ENCODE peak calls at places on chromosomes 13 and 19, in nine cellular contexts. E is ascending aorta; D is CD8-positive, alpha-beta T cell; A is GM10248; N is brain microvascular endothelial cell; T is right lobe of liver; H is bronchial epithelial cell; Z is heart right ventricle; C is cardiac fibroblast. G is an unnamed sample.

GRCh38 chr13:44955421-44955820 is 33.9 kb downstream of the NUFIP1 start:
- DNase-seq in E (no peak), D (no peak), A (no peak), N (no peak), T (no peak), H (no peak), Z (no peak), C (peak; percentile 52), G (no peak)

GRCh38 chr13:114174529-114174941 is 4.5 kb upstream of the CFAP97D2 start:
- DNase-seq in E (peak; percentile 25), D (no peak), A (no peak), N (peak; percentile 18), T (no peak), H (no peak), Z (no peak), C (peak; percentile 60), G (no peak)

GRCh38 chr19:27859689-27860088 is 1353.3 kb downstream of the UQCRFS1 start:
- DNase-seq in E (no peak), D (no peak), A (no peak), N (no peak), T (no peak), H (no peak), Z (no peak), C (no peak), G (no peak)

GRCh38 chr19:45182758-45183157 is 4.2 kb downstream of the BLOC1S3 start:
- DNase-seq in E (no peak), D (no peak), A (no peak), N (no peak), T (no peak), H (peak; percentile 39), Z (no peak), C (no peak), G (no peak)

GRCh38 chr13:80171096-80171495 is 169.8 kb downstream of the SPRY2 start:
- DNase-seq in E (no peak), D (no peak), A (no peak), N (no peak), T (peak; percentile 63), H (no peak), Z (no peak), C (no peak), G (no peak)

GRCh38 chr13:88377852-88378251 is 706.7 kb downstream of the SLITRK5 start:
- DNase-seq in E (no peak), D (no peak), A (no peak), N (no peak), T (no peak), H (no peak), Z (no peak), C (no peak), G (no peak)

GRCh38 chr13:113164492-113164891 is 6.0 kb downstream of the PROZ start:
- DNase-seq in E (peak; percentile 28), D (no peak), A (no peak), N (no peak), T (no peak), H (no peak), Z (no peak), C (no peak), G (no peak)

GRCh38 chr13:82688400-82688999 is 1193.8 kb downstream of the SLITRK1 start:
- DNase-seq in E (no peak), D (no peak), A (no peak), N (no peak), T (no peak), H (peak; percentile 15), Z (no peak), C (peak; percentile 13), G (no peak)

GRCh38 chr19:12293771-12294307 is 844 bp downstream of the ZNF44 start:
- DNase-seq in E (peak; percentile 77), D (peak; percentile 66), A (peak; percentile 83), N (peak; percentile 28), T (peak; percentile 96), H (peak; percentile 58), Z (peak; percentile 47), C (peak; percentile 58), G (no peak)

GRCh38 chr19:794989-795658 is 2.1 kb upstream of the PTBP1 start:
- DNase-seq in E (no peak), D (no peak), A (no peak), N (no peak), T (no peak), H (no peak), Z (no peak), C (no peak), G (peak; percentile 87)

GRCh38 chr13:38386421-38386820 is 36.8 kb downstream of the UFM1 start:
- DNase-seq in E (no peak), D (no peak), A (no peak), N (no peak), T (no peak), H (peak; percentile 97), Z (no peak), C (peak; percentile 12), G (no peak)

GRCh38 chr13:94702181-94703041 is 9.9 kb downstream of the SOX21 start:
- DNase-seq in E (no peak), D (no peak), A (no peak), N (no peak), T (no peak), H (no peak), Z (no peak), C (no peak), G (no peak)

GRCh38 chr13:112443191-112444000 is 67.2 kb downstream of the SPACA7 start:
- DNase-seq in E (no peak), D (no peak), A (no peak), N (no peak), T (peak; percentile 51), H (no peak), Z (no peak), C (peak; percentile 2), G (peak; percentile 59)

GRCh38 chr13:48976677-48977625 is 1.2 kb downstream of the FNDC3A start:
- DNase-seq in E (no peak), D (peak; percentile 65), A (no peak), N (no peak), T (no peak), H (peak; percentile 55), Z (no peak), C (peak; percentile 6), G (no peak)

GRCh38 chr13:110345701-110346100 is 38.6 kb downstream of the COL4A2 start:
- DNase-seq in E (no peak), D (no peak), A (no peak), N (no peak), T (no peak), H (no peak), Z (no peak), C (no peak), G (no peak)

GRCh38 chr19:802888-803561 is 5.8 kb downstream of the PTBP1 start:
- DNase-seq in E (no peak), D (no peak), A (no peak), N (no peak), T (no peak), H (no peak), Z (peak; percentile 27), C (peak; percentile 37), G (no peak)

DNA sequence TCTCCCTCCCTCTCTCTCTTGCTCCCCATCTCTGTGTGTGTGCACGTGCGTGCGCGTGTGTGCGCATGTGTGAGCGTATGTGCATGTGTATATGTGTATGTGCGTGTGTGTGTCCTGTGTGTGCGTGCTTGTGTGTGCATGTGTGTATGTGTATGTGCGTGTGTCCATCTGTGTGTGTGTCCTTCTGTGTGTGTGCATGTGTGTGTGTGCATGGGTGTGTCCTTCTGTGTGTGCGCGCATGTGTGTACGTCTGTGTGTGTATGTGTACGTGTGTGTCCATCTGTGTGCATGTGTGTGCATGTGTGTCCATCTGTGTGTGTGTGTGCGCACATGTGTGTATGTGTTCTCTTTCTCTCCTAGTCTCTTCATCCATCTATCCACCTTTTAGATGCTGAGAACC is 12.2 kb downstream of the SLC8A2 start:
- DNase-seq in E (no peak), D (no peak), A (no peak), N (no peak), T (no peak), H (no peak), Z (no peak), C (no peak), G (no peak)
- TF ChIP-seq CTCF in E (no peak), D (no peak), A (no peak), N (no peak), T (no peak), H (no peak), Z (no peak), C (no peak), G (no peak)

DNA sequence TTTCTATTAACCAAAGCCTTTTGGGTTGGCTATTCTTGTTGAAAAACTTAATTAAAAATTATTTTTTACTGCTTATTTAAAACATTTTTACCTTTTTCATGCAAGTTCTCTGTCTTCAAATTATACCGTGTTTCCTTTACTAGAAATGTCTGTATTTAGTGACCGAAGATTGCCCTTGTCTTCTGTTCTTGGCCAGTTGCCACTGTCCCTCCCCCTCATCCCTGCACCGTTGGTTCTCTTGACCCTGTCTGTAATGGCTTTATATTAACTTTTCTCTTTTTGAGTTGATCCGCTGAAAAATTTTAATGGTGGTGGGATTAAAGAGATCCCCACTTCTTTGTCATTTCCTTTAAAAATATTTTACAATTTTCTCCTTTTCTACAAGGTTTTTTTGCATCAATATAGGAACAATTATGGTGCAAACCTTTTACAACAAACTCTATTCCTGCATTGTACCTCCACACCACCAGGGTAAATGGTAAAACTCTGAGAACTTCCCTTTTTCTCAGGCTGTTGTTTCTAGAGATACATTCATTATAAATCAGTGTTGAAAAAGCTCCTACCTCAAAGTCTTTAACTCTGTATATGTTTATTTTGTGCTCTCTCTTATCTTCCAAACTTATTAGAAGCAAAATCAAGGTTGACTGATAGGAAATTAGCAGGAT is 12.9 kb upstream of the RNF113B start:
- DNase-seq in E (no peak), D (no peak), A (no peak), N (no peak), T (peak; percentile 74), H (no peak), Z (peak; percentile 55), C (no peak), G (no peak)
- TF ChIP-seq CTCF in E (no peak), D (no peak), A (no peak), N (no peak), T (peak; percentile 27), H (no peak), Z (no peak), C (peak; percentile 9), G (peak; percentile 52)

GRCh38 chr19:3343619-3344502 is 22.5 kb upstream of the NFIC start:
- DNase-seq in E (peak; percentile 95), D (peak; percentile 60), A (peak; percentile 64), N (peak; percentile 65), T (peak; percentile 94), H (peak; percentile 74), Z (peak; percentile 77), C (peak; percentile 94), G (no peak)
- TF ChIP-seq CTCF in E (no peak), D (no peak), A (peak; percentile 8), N (no peak), T (peak; percentile 36), H (peak; percentile 16), Z (no peak), C (no peak), G (peak; percentile 61)

DNA sequence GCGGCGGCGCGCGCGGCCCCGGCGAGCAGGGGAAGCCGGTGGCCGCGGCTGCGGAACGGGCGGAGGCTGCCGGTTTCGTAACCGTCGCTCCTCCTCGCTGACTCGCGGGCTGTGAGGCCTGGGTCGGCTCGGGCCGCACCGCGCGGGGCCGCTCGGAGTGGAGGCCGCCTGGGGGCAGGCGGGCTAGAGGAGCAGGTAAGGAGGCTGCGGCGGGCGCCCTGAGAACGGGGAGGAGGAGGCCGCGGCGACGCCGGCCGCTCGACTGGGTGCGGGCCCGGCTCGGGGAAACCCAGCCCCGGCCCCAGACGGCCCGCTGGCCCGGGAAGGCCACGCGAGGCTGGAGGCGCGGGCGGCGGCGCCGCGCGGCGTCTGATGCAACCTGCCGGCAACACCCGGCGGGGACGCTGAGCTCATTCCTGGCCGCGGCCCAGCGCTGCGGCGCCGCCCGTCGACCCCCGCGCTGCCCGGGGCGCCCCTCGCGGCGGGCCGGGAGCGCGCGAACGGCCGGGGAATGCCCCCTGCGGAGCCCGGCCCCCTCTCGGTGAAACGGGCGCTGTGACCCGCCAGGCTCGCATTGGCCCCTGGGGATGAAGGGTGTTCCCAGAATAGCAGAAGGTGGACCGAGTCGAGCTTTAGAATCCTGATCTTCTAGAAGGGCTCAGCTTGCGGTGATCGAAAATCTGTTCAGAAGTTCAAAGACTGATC is at the start of gene CEBPG:
- DNase-seq in E (no peak), D (peak; percentile 63), A (peak; percentile 75), N (no peak), T (peak; percentile 71), H (no peak), Z (peak; percentile 61), C (peak; percentile 72), G (no peak)
- TF ChIP-seq CTCF in E (no peak), D (no peak), A (no peak), N (peak; percentile 12), T (peak; percentile 27), H (peak; percentile 7), Z (no peak), C (no peak), G (peak; percentile 56)